ENCODE peak calls at places on chromosomes 7 and 10, in five cellular contexts. S is iPS-NIHi11, R is non-pigmented ciliary epithelial cell, L is activated gamma-delta T cell, K is D341Med. C is an unnamed sample.

GRCh38 chr10:49600046-49600445 is 10.1 kb upstream of the SLC18A3 start:
- DNase-seq in L (no peak), R (no peak), S (no peak), K (no peak), C (no peak)

GRCh38 chr7:22640269-22640668 is 86.7 kb upstream of the IL6 start:
- DNase-seq in L (no peak), R (no peak), S (no peak), K (no peak), C (no peak)

GRCh38 chr7:111392976-111393762 is 169.1 kb downstream of the IMMP2L start:
- DNase-seq in S (peak; percentile 4), L (no peak), K (no peak), R (peak; percentile 34), C (no peak)

GRCh38 chr7:496528-497295 is 22.9 kb downstream of the PDGFA start:
- DNase-seq in S (peak; percentile 50), L (no peak), K (no peak), R (no peak), C (no peak)

GRCh38 chr7:129495987-129496386 is 6.3 kb upstream of the SMKR1 start:
- DNase-seq in L (no peak), K (no peak), R (no peak), S (no peak), C (no peak)

GRCh38 chr10:70201105-70201504 is 30.8 kb upstream of the SAR1A start:
- DNase-seq in K (no peak), S (no peak), R (no peak), L (no peak), C (no peak)

GRCh38 chr7:87474046-87474445 is 1.4 kb downstream of the ABCB4 start:
- DNase-seq in R (no peak), L (no peak), K (no peak), S (no peak), C (peak; percentile 23)

GRCh38 chr10:104065748-104066147 is 19.9 kb downstream of the COL17A1 start:
- DNase-seq in R (no peak), S (no peak), L (no peak), K (no peak), C (no peak)

GRCh38 chr10:133487085-133487484 is 33.3 kb downstream of the SCART1 start:
- DNase-seq in R (no peak), K (no peak), S (no peak), L (no peak), C (no peak)

GRCh38 chr7:81111358-81111757 is 192.5 kb upstream of the SEMA3C start:
- DNase-seq in S (no peak), L (no peak), R (peak; percentile 97), K (no peak), C (peak; percentile 97)

GRCh38 chr7:117230276-117231046 is 92.4 kb downstream of the WNT2 start:
- DNase-seq in R (peak; percentile 90), K (no peak), S (no peak), L (no peak), C (peak; percentile 97)

GRCh38 chr10:103238506-103239252 is 7.0 kb upstream of the RPEL1 start:
- DNase-seq in K (peak; percentile 45), R (no peak), S (peak; percentile 54), L (no peak), C (no peak)

GRCh38 chr7:130893441-130893894 is 159.5 kb upstream of the KLF14 start:
- DNase-seq in R (no peak), L (no peak), S (no peak), K (no peak), C (no peak)

GRCh38 chr10:74255800-74256422 is 104.9 kb downstream of the ADK start:
- DNase-seq in L (no peak), S (no peak), R (no peak), K (peak; percentile 10), C (no peak)

GRCh38 chr10:124092270-124093075 is 925 bp downstream of the CHST15 start:
- DNase-seq in L (no peak), R (no peak), S (peak; percentile 85), K (peak; percentile 41), C (no peak)

GRCh38 chr7:148935451-148935850 is 51.4 kb upstream of the EZH2 start:
- DNase-seq in K (no peak), L (no peak), S (no peak), R (no peak), C (no peak)

GRCh38 chr7:11830582-11831382 is 1.2 kb downstream of the THSD7A start:
- DNase-seq in R (no peak), L (no peak), K (no peak), S (no peak), C (no peak)

GRCh38 chr10:86951184-86951761 is 6.1 kb downstream of the MMRN2 start:
- DNase-seq in R (no peak), K (no peak), L (no peak), S (no peak), C (no peak)

GRCh38 chr7:155456772-155457543 is 971 bp upstream of the EN2 start:
- DNase-seq in R (peak; percentile 2), S (peak; percentile 94), K (peak; percentile 87), L (no peak), C (no peak)

GRCh38 chr10:3401491-3401938 is 228.9 kb upstream of the PITRM1 start:
- DNase-seq in K (no peak), R (peak; percentile 78), S (no peak), L (no peak), C (peak; percentile 74)

GRCh38 chr7:129466796-129467195 is 32.6 kb downstream of the STRIP2 start:
- DNase-seq in S (no peak), K (no peak), R (no peak), L (no peak), C (no peak)

GRCh38 chr10:117165557-117166419 is 27.7 kb upstream of the VAX1 start:
- DNase-seq in K (peak; percentile 82), S (peak; percentile 87), R (no peak), L (no peak), C (no peak)

GRCh38 chr7:26038201-26038990 is 113.6 kb upstream of the NFE2L3 start:
- DNase-seq in R (no peak), K (no peak), S (no peak), L (no peak), C (no peak)

GRCh38 chr10:4867520-4868356 is 41.7 kb downstream of the AKR1E2 start:
- DNase-seq in R (no peak), L (no peak), K (no peak), S (no peak), C (no peak)

GRCh38 chr10:86439544-86439943 is 72.9 kb upstream of the GRID1 start:
- DNase-seq in S (no peak), L (no peak), K (no peak), R (peak; percentile 96), C (peak; percentile 81)

GRCh38 chr10:48692748-48693147 is 8.1 kb downstream of the WDFY4 start:
- DNase-seq in K (no peak), L (no peak), S (no peak), R (no peak), C (no peak)

GRCh38 chr10:77357611-77358010 is 280.0 kb downstream of the KCNMA1 start:
- DNase-seq in K (no peak), S (no peak), R (peak; percentile 37), L (no peak), C (peak; percentile 29)

GRCh38 chr10:46050956-46051355 is 4.9 kb upstream of the MSMB start:
- DNase-seq in R (no peak), L (no peak), K (no peak), S (no peak), C (no peak)

GRCh38 chr7:116671681-116672595 is at the start of gene MET:
- DNase-seq in L (no peak), R (no peak), S (peak; percentile 79), K (peak; percentile 67), C (no peak)

GRCh38 chr7:1557006-1557405 is 1.0 kb upstream of the TMEM184A start:
- DNase-seq in R (no peak), K (no peak), L (no peak), S (no peak), C (no peak)

GRCh38 chr10:61752111-61753011 is 89.6 kb downstream of the CABCOCO1 start:
- DNase-seq in K (no peak), S (peak; percentile 23), L (no peak), R (no peak), C (no peak)

GRCh38 chr7:6558837-6559236 is 7.6 kb upstream of the GRID2IP start:
- DNase-seq in S (peak; percentile 58), K (peak; percentile 78), L (no peak), R (no peak), C (peak; percentile 5)